ENCODE peak calls at places on chromosomes 1 and 21, in five cellular contexts. W is sigmoid colon, N is A549, M is NCI-H2081, L is nucleus accumbens. D is an unnamed sample.

GRCh38 chr1:112296908-112297307 is 99.1 kb upstream of the CTTNBP2NL start:
- DNase-seq in W (no peak), N (no peak), M (no peak), L (no peak), D (no peak)

GRCh38 chr1:61337981-61338848 is 255.9 kb downstream of the NFIA start:
- DNase-seq in W (peak), N (peak), M (peak), L (peak), D (no peak)

GRCh38 chr21:25107708-25108107 is 499.6 kb downstream of the MRPL39 start:
- DNase-seq in W (no peak), N (no peak), M (no peak), L (no peak), D (no peak)

GRCh38 chr1:231666220-231666956 is 39.8 kb downstream of the DISC1 start:
- DNase-seq in W (no peak), N (no peak), M (no peak), L (no peak), D (no peak)

GRCh38 chr1:229339520-229339919 is 3.3 kb downstream of the CCSAP start:
- DNase-seq in W (no peak), N (no peak), M (no peak), L (no peak), D (no peak)

GRCh38 chr1:40273547-40274166 is 15.6 kb downstream of the ZMPSTE24 start:
- DNase-seq in W (no peak), N (no peak), M (no peak), L (no peak), D (no peak)

GRCh38 chr1:224118688-224119087 is 4.8 kb downstream of the FBXO28 start:
- DNase-seq in W (no peak), N (no peak), M (no peak), L (no peak), D (no peak)

GRCh38 chr21:42350899-42351543 is at the start of gene TFF2:
- DNase-seq in W (peak), N (no peak), M (no peak), L (no peak), D (peak)

GRCh38 chr1:239247299-239247698 is 139.1 kb upstream of the CHRM3 start:
- DNase-seq in W (no peak), N (no peak), M (no peak), L (no peak), D (no peak)

GRCh38 chr21:28089599-28090421 is 902.9 kb downstream of the LTN1 start:
- DNase-seq in W (no peak), N (peak), M (no peak), L (no peak), D (no peak)

GRCh38 chr1:222792744-222793143 is 22.1 kb upstream of the DISP1 start:
- DNase-seq in W (no peak), N (peak), M (peak), L (no peak), D (no peak)

GRCh38 chr21:34669149-34669879 is 520 bp downstream of the CLIC6 start:
- DNase-seq in W (no peak), N (no peak), M (no peak), L (no peak), D (no peak)

GRCh38 chr1:193216920-193217319 is 30.5 kb upstream of the B3GALT2 start:
- DNase-seq in W (no peak), N (no peak), M (peak), L (no peak), D (no peak)

GRCh38 chr1:20723537-20724363 is 5.9 kb upstream of the KIF17 start:
- DNase-seq in W (peak), N (no peak), M (no peak), L (no peak), D (peak)

GRCh38 chr1:55146781-55147180 is 68.4 kb downstream of the USP24 start:
- DNase-seq in W (peak), N (peak), M (no peak), L (no peak), D (no peak)

GRCh38 chr1:244231572-244232315 is 180.7 kb downstream of the ZBTB18 start:
- DNase-seq in W (no peak), N (no peak), M (peak), L (peak), D (no peak)

GRCh38 chr1:176517484-176517883 is 54.5 kb downstream of the PAPPA2 start:
- DNase-seq in W (no peak), N (peak), M (no peak), L (no peak), D (no peak)

GRCh38 chr1:43440358-43440757 is 13.4 kb downstream of the HYI start:
- DNase-seq in W (no peak), N (no peak), M (no peak), L (no peak), D (peak)

GRCh38 chr1:88900883-88901282 is 9.5 kb upstream of the GTF2B start:
- DNase-seq in W (no peak), N (no peak), M (no peak), L (no peak), D (no peak)

GRCh38 chr1:41758904-41759548 is 159.7 kb downstream of the HIVEP3 start:
- DNase-seq in W (no peak), N (no peak), M (no peak), L (no peak), D (no peak)

GRCh38 chr1:3330771-3331245 is 123.7 kb upstream of the ARHGEF16 start:
- DNase-seq in W (no peak), N (no peak), M (no peak), L (no peak), D (no peak)

GRCh38 chr1:209755926-209756607 is at the start of gene TRAF3IP3:
- DNase-seq in W (no peak), N (no peak), M (no peak), L (no peak), D (no peak)

GRCh38 chr1:240515505-240515904 is 96.5 kb downstream of the GREM2 start:
- DNase-seq in W (no peak), N (no peak), M (no peak), L (no peak), D (no peak)

GRCh38 chr1:12601690-12602632 is 16.0 kb downstream of the DHRS3 start:
- DNase-seq in W (no peak), N (peak), M (no peak), L (no peak), D (no peak)

GRCh38 chr1:87117761-87118160 is 203.3 kb downstream of the HS2ST1 start:
- DNase-seq in W (no peak), N (no peak), M (no peak), L (no peak), D (no peak)

GRCh38 chr1:184672013-184672726 is 82.5 kb downstream of the EDEM3 start:
- DNase-seq in W (no peak), N (no peak), M (peak), L (peak), D (no peak)

GRCh38 chr1:9840176-9840575 is 16.4 kb upstream of the CLSTN1 start:
- DNase-seq in W (peak), N (no peak), M (no peak), L (no peak), D (peak)

GRCh38 chr1:223852337-223852736 is 6.6 kb upstream of the TP53BP2 start:
- DNase-seq in W (no peak), N (no peak), M (no peak), L (no peak), D (no peak)

GRCh38 chr1:201759194-201759814 is 69.7 kb upstream of the IPO9 start:
- DNase-seq in W (no peak), N (no peak), M (no peak), L (no peak), D (no peak)

GRCh38 chr1:17502326-17502778 is 37.1 kb upstream of the ARHGEF10L start:
- DNase-seq in W (peak), N (peak), M (peak), L (peak), D (peak)

GRCh38 chr1:92291372-92291999 is 7.3 kb downstream of the GLMN start:
- DNase-seq in W (no peak), N (peak), M (peak), L (no peak), D (no peak)

GRCh38 chr1:64881281-64881680 is 85.1 kb downstream of the JAK1 start:
- DNase-seq in W (no peak), N (no peak), M (no peak), L (no peak), D (no peak)

GRCh38 chr1:205775717-205776056 is 405 bp upstream of the RAB29 start:
- DNase-seq in W (no peak), N (peak), M (no peak), L (no peak), D (no peak)